ENCODE peak calls at places on chromosomes 1 and 21, in seven cellular contexts. F is neuronal stem cell, Y is IMR-90, X is H9, T is mesenchymal stem cell, U is trophoblast cell, P is H1. Z is an unnamed sample.

GRCh38 chr1:244347942-244348341 is 103.8 kb downstream of the ADSS2 start:
- DNase-seq in F (no peak), Y (peak), X (no peak), T (peak), U (no peak), P (no peak), Z (no peak)

GRCh38 chr1:157132602-157133167 is 5.5 kb downstream of the ETV3 start:
- DNase-seq in F (no peak), Y (no peak), X (no peak), T (no peak), U (peak), P (no peak), Z (peak)

GRCh38 chr1:192913683-192914082 is 104.8 kb downstream of the RGS2 start:
- DNase-seq in F (no peak), Y (no peak), X (no peak), T (peak), U (no peak), P (no peak), Z (no peak)

GRCh38 chr1:216456682-216457081 is 33.4 kb upstream of the USH2A start:
- DNase-seq in F (no peak), Y (peak), X (no peak), T (peak), U (no peak), P (no peak), Z (peak)

GRCh38 chr1:86201321-86201720 is 44.7 kb upstream of the COL24A1 start:
- DNase-seq in F (no peak), Y (peak), X (no peak), T (no peak), U (no peak), P (no peak), Z (no peak)

GRCh38 chr1:232047473-232047872 is 420.9 kb downstream of the DISC1 start:
- DNase-seq in F (no peak), Y (no peak), X (no peak), T (no peak), U (peak), P (no peak), Z (peak)

GRCh38 chr1:228009828-228010775 is 3.3 kb downstream of the WNT3A start:
- DNase-seq in F (no peak), Y (no peak), X (no peak), T (no peak), U (no peak), P (no peak), Z (no peak)

GRCh38 chr21:42002421-42002958 is 7.7 kb downstream of the ZBTB21 start:
- DNase-seq in F (no peak), Y (peak), X (no peak), T (peak), U (peak), P (no peak), Z (no peak)

GRCh38 chr1:26900001-26900814 is at the start of gene GPATCH3:
- DNase-seq in F (peak), Y (peak), X (peak), T (peak), U (peak), P (peak), Z (peak)

GRCh38 chr1:225626698-225627097 is 26.2 kb downstream of the ENAH start:
- DNase-seq in F (no peak), Y (peak), X (no peak), T (peak), U (no peak), P (no peak), Z (no peak)

GRCh38 chr1:44174630-44175029 is 33.2 kb upstream of the KLF18 start:
- DNase-seq in F (peak), Y (no peak), X (no peak), T (no peak), U (no peak), P (no peak), Z (peak)

GRCh38 chr1:202122639-202123335 is at the start of gene GPR37L1:
- DNase-seq in F (no peak), Y (peak), X (peak), T (peak), U (peak), P (peak), Z (peak)

GRCh38 chr1:222310830-222311229 is 237.1 kb downstream of the HHIPL2 start:
- DNase-seq in F (no peak), Y (no peak), X (no peak), T (peak), U (no peak), P (no peak), Z (no peak)

GRCh38 chr1:39047374-39048229 is 21.5 kb downstream of the NDUFS5 start:
- DNase-seq in F (no peak), Y (peak), X (no peak), T (peak), U (peak), P (no peak), Z (peak)
- H2AK5ac ChIP-seq in F (peak), Y (no peak), X (no peak), T (peak), U (no peak), P (no peak), Z (no peak)

GRCh38 chr1:24186993-24187790 is at the start of gene IFNLR1:
- DNase-seq in F (no peak), Y (no peak), X (peak), T (peak), U (peak), P (peak), Z (peak)

GRCh38 chr1:24186031-24186710 is 918 bp downstream of the IFNLR1 start:
- DNase-seq in F (no peak), Y (no peak), X (no peak), T (no peak), U (no peak), P (no peak), Z (no peak)

GRCh38 chr1:24189528-24189927 is 2.4 kb upstream of the IFNLR1 start:
- DNase-seq in F (no peak), Y (no peak), X (no peak), T (no peak), U (no peak), P (no peak), Z (no peak)

GRCh38 chr1:24185056-24185455 is 2.0 kb downstream of the IFNLR1 start:
- DNase-seq in F (no peak), Y (no peak), X (no peak), T (no peak), U (no peak), P (no peak), Z (no peak)

GRCh38 chr1:24186711-24186992 is 437 bp downstream of the IFNLR1 start:
- DNase-seq in F (no peak), Y (no peak), X (no peak), T (no peak), U (no peak), P (no peak), Z (no peak)
- H2AK5ac ChIP-seq in F (no peak), Y (no peak), X (no peak), T (no peak), U (no peak), P (no peak), Z (no peak)

GRCh38 chr1:200242379-200243041 is 167.3 kb downstream of the ZNF281 start:
- DNase-seq in F (peak), Y (peak), X (no peak), T (peak), U (no peak), P (no peak), Z (no peak)
- H2AK5ac ChIP-seq in F (no peak), Y (peak), X (no peak), T (no peak), U (no peak), P (no peak), Z (no peak)

DNA sequence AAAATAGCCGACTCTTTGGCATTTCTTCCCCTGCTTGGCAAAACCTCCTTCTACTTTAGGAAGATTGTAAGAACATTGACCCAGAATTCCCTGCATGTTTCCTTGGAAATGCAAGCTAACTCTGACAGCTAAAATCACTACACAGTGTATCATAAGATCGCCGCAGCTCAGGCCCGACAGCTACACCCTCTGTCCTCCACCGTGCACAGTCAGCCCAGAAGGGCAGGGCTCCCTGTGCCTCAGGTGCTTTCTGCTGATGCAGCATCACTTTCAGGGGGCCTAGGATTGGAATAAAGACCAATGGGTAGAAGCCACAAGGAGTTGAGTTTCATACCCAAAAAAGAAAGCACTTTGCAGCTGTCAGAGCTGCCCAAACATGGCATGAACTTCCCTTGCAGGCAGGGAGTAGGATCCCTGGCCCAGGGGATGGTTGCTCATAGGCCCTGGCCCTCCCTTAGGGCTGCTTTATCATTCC is 145.3 kb downstream of the SEC16B start:
- DNase-seq in F (no peak), Y (no peak), X (no peak), T (no peak), U (no peak), P (no peak), Z (no peak)
- H2AK5ac ChIP-seq in F (no peak), Y (no peak), X (no peak), T (no peak), U (no peak), P (no peak), Z (no peak)

GRCh38 chr1:154934358-154934948 is 2.1 kb downstream of the PMVK start:
- DNase-seq in F (no peak), Y (no peak), X (no peak), T (no peak), U (no peak), P (no peak), Z (no peak)
- H2AK5ac ChIP-seq in F (no peak), Y (no peak), X (no peak), T (no peak), U (no peak), P (no peak), Z (no peak)

GRCh38 chr1:70403759-70404158 is 7.3 kb upstream of the CTH start:
- DNase-seq in F (no peak), Y (no peak), X (no peak), T (no peak), U (no peak), P (no peak), Z (no peak)
- H2AK5ac ChIP-seq in F (no peak), Y (no peak), X (no peak), T (no peak), U (no peak), P (no peak), Z (no peak)

GRCh38 chr1:170535418-170535817 is 3.5 kb downstream of the GORAB start:
- DNase-seq in F (no peak), Y (no peak), X (no peak), T (no peak), U (no peak), P (no peak), Z (no peak)
- H2AK5ac ChIP-seq in F (no peak), Y (no peak), X (no peak), T (no peak), U (no peak), P (no peak), Z (no peak)